ENCODE peak calls at places on chromosomes 4 and X, in eight cellular contexts. A, P, F, K, U, D, O and V are unnamed samples.

GRCh38 chr4:73593631-73594241 is 26.5 kb downstream of the RASSF6 start:
- DNase-seq in K (no peak), O (peak), A (no peak), F (peak), D (peak), P (peak), U (no peak), V (no peak)

GRCh38 chr4:105894570-105895323 is 524 bp upstream of the NPNT start:
- DNase-seq in K (peak), A (no peak), D (no peak), O (peak), F (no peak), U (peak), P (no peak), V (no peak)

GRCh38 chr4:137129471-137130244 is 402.6 kb downstream of the PCDH18 start:
- DNase-seq in D (peak), A (no peak), K (no peak), F (no peak), O (no peak), P (peak), U (no peak), V (no peak)

GRCh38 chrX:123869488-123869887 is 9.6 kb downstream of the XIAP start:
- DNase-seq in F (no peak), U (no peak), A (no peak), P (peak), D (peak), K (no peak), O (peak), V (no peak)

GRCh38 chr4:78288327-78288726 is 231.2 kb downstream of the FRAS1 start:
- DNase-seq in O (no peak), K (no peak), F (no peak), U (no peak), D (no peak), P (peak), A (no peak), V (no peak)

GRCh38 chrX:132025085-132025484 is 2.0 kb downstream of the STK26 start:
- DNase-seq in D (no peak), A (no peak), O (peak), F (peak), U (no peak), P (no peak), K (no peak), V (no peak)

GRCh38 chr4:17385403-17385802 is 126.5 kb downstream of the QDPR start:
- DNase-seq in O (no peak), U (no peak), F (no peak), P (peak), K (no peak), D (peak), A (no peak), V (no peak)

GRCh38 chr4:98929341-98930267 is 671 bp upstream of the EIF4E start:
- DNase-seq in U (no peak), D (peak), F (no peak), A (peak), O (peak), P (peak), K (peak), V (peak)

GRCh38 chr4:40552536-40552935 is 77.1 kb downstream of the RBM47 start:
- DNase-seq in A (no peak), D (no peak), U (no peak), O (peak), F (peak), P (no peak), K (no peak), V (no peak)

GRCh38 chr4:22515145-22515887 is 550 bp downstream of the ADGRA3 start:
- DNase-seq in K (peak), F (peak), P (peak), U (peak), O (peak), A (peak), D (peak), V (no peak)

GRCh38 chr4:17085416-17085815 is 187.0 kb upstream of the LDB2 start:
- DNase-seq in U (no peak), D (no peak), K (no peak), O (no peak), A (no peak), F (no peak), P (no peak), V (no peak)

GRCh38 chrX:12973561-12974216 is 1.2 kb upstream of the TMSB4X start:
- DNase-seq in O (no peak), F (no peak), A (peak), D (no peak), K (no peak), P (no peak), U (no peak), V (no peak)

GRCh38 chrX:139538907-139539593 is 8.5 kb downstream of the F9 start:
- DNase-seq in K (no peak), P (no peak), O (no peak), D (no peak), F (no peak), U (no peak), A (no peak), V (no peak)

GRCh38 chrX:149037301-149037700 is 467.8 kb downstream of the IDS start:
- DNase-seq in P (no peak), O (no peak), A (no peak), D (no peak), K (no peak), U (no peak), F (no peak), V (no peak)

DNA sequence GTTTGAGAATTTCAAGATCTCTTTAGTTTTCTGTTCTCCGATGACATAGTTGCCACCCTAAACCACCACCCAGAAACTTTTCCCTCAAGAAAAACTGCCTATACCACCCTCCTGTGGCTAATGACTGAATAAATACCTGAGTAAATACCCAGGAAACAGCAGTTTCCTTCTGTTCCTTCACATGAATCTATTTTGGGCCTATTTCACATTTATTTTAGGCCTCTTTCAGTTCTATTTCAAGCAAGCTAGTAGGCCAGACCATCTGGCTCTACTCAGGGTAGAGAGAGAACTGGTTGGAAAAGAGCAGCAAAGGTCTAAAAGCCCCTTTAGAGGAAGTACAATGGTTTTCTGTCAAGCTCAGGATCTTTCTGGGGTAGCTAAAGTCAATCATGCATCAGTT is 23.4 kb downstream of the ARHGEF9 start:
- DNase-seq in D (no peak), U (no peak), K (no peak), O (no peak), F (no peak), P (no peak), A (no peak), V (no peak)
- H3K4me3 ChIP-seq in D (no peak), U (no peak), K (no peak), O (no peak), F (no peak), P (no peak), A (no peak), V (no peak)

DNA sequence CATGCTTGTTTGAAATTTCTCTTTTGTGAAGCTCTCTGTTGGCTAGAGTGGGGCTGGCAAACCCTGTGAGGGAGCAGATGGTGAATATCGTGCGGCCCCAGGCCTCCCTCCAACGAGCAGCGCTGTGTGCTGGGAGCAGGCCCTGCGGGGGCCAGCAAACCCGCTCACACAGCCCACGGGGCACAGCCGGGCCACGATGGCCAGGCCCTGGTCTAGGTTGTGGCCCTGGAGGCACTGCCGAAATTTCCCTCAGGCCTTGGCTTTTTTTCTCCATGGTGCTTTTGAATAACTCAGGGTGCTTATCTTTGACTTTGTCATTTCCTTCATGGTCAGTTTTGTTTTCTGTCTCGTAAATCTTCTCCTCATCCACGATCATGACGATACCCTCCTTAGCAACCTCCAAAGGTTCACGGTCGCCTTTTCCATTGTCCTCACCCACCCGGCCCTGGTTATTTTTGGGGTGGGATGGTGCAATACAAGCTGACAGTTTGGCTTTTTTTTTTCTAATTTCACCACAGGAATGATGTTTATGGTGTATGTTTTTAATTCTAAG is 20.7 kb downstream of the PCGF3 start:
- DNase-seq in D (peak), U (no peak), A (no peak), F (no peak), O (no peak), K (no peak), P (peak), V (peak)
- H3K4me3 ChIP-seq in D (no peak), U (no peak), A (no peak), F (no peak), O (no peak), K (no peak), P (no peak), V (no peak)

DNA sequence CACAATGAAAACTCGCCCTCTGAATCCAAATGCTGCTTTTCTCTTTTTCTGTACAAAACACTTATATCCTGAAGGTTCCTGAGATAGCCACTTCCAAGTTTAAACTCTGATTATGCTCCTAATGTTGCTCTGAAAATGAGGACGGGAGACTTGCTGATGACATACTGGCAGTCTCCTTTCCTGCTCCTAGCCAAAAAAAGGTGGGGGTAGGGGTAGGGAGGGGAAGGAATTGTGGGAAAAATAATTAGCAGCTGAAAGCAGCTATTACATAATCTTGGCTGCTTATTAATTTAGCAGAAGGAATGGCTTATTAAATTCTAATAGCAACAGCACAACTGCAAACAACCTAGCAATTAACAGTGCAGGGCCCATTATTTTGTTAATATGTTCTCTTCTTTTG is 2.0 kb upstream of the AP1S2 start:
- DNase-seq in F (no peak), K (no peak), P (no peak), D (no peak), A (no peak), O (no peak), U (no peak), V (no peak)
- H3K4me3 ChIP-seq in F (no peak), K (no peak), P (no peak), D (no peak), A (no peak), O (no peak), U (no peak), V (no peak)

GRCh38 chr4:87014284-87014782 is 79.5 kb downstream of the AFF1 start:
- DNase-seq in U (no peak), P (peak), O (peak), A (no peak), K (no peak), F (no peak), D (peak), V (peak)
- H3K4me3 ChIP-seq in U (no peak), P (no peak), O (no peak), A (no peak), K (peak), F (no peak), D (no peak), V (no peak)

GRCh38 chrX:153687121-153688039 is at the start of gene SLC6A8:
- DNase-seq in A (peak), F (peak), O (peak), K (no peak), U (no peak), D (peak), P (peak), V (no peak)

GRCh38 chrX:153688900-153689590 is 1.3 kb downstream of the SLC6A8 start:
- DNase-seq in O (peak), F (no peak), D (peak), P (peak), A (peak), K (no peak), U (no peak), V (no peak)

GRCh38 chrX:153688534-153688899 is 791 bp downstream of the SLC6A8 start:
- DNase-seq in O (no peak), U (no peak), D (no peak), K (no peak), F (no peak), A (peak), P (no peak), V (no peak)

GRCh38 chrX:153689654-153690465 is 2.1 kb downstream of the SLC6A8 start:
- DNase-seq in D (peak), U (no peak), F (peak), K (no peak), P (no peak), A (peak), O (peak), V (no peak)

DNA sequence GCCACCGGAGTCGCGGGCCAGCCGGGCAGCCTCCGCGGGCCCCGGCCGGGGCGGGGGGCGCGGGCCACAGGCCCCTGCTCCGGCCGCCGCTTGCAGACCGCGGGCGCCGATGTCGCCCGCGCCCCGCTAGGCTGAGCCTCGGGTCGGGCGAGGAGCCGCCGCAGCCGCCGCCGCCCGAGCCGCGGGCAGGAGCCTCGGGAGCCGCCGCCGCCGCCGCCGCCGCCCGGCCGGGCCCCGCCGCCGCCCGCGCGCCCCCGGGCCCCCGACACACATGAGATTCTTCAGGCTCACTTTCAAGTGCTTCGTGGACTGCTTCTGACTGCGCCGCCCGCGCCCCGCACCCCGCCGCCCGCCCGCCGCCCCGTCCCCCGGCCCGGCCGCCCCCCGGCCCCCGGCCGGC is 345 bp downstream of the SLC6A8 start:
- DNase-seq in P (no peak), U (no peak), O (no peak), K (no peak), F (no peak), D (no peak), A (no peak), V (no peak)
- H3K4me3 ChIP-seq in P (no peak), U (peak), O (no peak), K (peak), F (no peak), D (peak), A (no peak), V (peak)

GRCh38 chrX:71103110-71103983 is 3.2 kb downstream of the CXorf65 start:
- DNase-seq in D (no peak), A (no peak), F (peak), O (no peak), U (no peak), K (no peak), P (no peak), V (no peak)
- H3K4me3 ChIP-seq in D (no peak), A (no peak), F (no peak), O (no peak), U (no peak), K (no peak), P (no peak), V (no peak)

DNA sequence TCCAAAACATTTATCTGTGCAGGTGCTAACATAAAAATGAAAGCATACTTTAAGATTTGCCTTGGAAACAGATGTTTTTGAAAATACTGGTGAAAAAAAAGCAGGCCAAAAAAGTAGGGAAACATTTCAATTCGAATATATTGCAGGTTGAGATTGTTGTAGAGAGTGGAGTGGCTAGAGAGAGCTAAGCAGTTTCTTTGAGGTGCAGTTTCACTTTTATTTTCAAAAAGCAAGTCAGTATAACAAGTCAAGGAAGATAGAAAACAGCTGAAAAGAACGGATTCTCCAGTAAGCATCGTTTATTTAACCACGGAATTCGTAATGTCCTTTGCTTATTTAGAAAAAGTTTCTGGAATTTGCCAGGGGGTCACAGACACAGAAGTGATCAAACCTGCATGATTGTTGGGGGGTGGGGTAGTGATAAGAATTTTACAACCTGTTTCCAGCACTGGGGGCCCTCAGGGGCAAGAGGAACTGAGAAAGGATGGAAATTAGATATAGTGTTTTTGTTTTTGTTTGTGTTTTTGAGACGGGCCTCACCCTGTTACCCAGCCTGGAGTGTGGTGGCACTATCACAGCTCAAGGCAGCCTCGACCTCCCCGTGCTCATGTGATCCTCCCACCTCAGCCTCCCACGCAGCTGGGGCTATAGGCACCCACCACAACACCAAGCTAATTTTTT is 175.0 kb downstream of the TENM3 start:
- DNase-seq in D (no peak), A (no peak), U (no peak), O (no peak), K (no peak), P (no peak), F (no peak), V (no peak)
- H3K4me3 ChIP-seq in D (peak), A (no peak), U (no peak), O (no peak), K (no peak), P (no peak), F (no peak), V (no peak)